ENCODE peak calls at places on chromosomes 13 and 19, in four cellular contexts. Z, L, H and A are unnamed samples.

GRCh38 chr19:36972594-36972993 is 56.5 kb downstream of the ZNF568 start:
- DNase-seq in Z (no peak), L (no peak), H (no peak), A (no peak)

GRCh38 chr19:42252365-42253244 is 2.3 kb downstream of the ERF start:
- DNase-seq in Z (peak; percentile 68), L (no peak), H (no peak), A (no peak)

GRCh38 chr19:48501446-48501960 is 10.1 kb downstream of the LMTK3 start:
- DNase-seq in Z (no peak), L (no peak), H (peak; percentile 68), A (no peak)

GRCh38 chr19:3346677-3347353 is 19.6 kb upstream of the NFIC start:
- DNase-seq in Z (no peak), L (no peak), H (no peak), A (no peak)

GRCh38 chr13:94641432-94641941 is 39.8 kb downstream of the GPR180 start:
- DNase-seq in Z (peak; percentile 86), L (peak; percentile 62), H (peak; percentile 75), A (no peak)

GRCh38 chr13:33372251-33372919 is 86.8 kb upstream of the STARD13 start:
- DNase-seq in Z (peak; percentile 33), L (no peak), H (no peak), A (peak; percentile 33)

GRCh38 chr19:12733369-12733896 is 1.1 kb downstream of the TRIR start:
- DNase-seq in Z (peak; percentile 45), L (no peak), H (peak; percentile 37), A (peak; percentile 68)

GRCh38 chr13:78265098-78265497 is 338.3 kb downstream of the POU4F1 start:
- DNase-seq in Z (no peak), L (no peak), H (no peak), A (no peak)

GRCh38 chr13:41597348-41598041 is 140.1 kb downstream of the RGCC start:
- DNase-seq in Z (peak; percentile 77), L (no peak), H (no peak), A (no peak)